ENCODE peak calls at places on chromosomes 13 and 19, in five cellular contexts. B is AG04450, T is tibial artery, F is psoas muscle, E is heart right ventricle. N is an unnamed sample.

GRCh38 chr19:17787274-17787913 is 7.5 kb upstream of the B3GNT3 start:
- DNase-seq in E (no peak), T (no peak), B (no peak), F (no peak), N (no peak)

GRCh38 chr19:17703823-17704463 is 15.3 kb upstream of the MAP1S start:
- DNase-seq in F (peak), T (no peak), B (no peak), E (peak), N (peak)

GRCh38 chr19:41707871-41708371 is 505 bp upstream of the CEACAM5 start:
- DNase-seq in F (no peak), T (no peak), B (no peak), E (no peak), N (no peak)

GRCh38 chr19:42683917-42684513 is 56.3 kb downstream of the PSG3 start:
- DNase-seq in E (no peak), F (no peak), B (no peak), T (no peak), N (peak)

GRCh38 chr19:41410655-41411054 is 13.0 kb downstream of the BCKDHA start:
- DNase-seq in T (no peak), B (no peak), F (no peak), E (no peak), N (no peak)

GRCh38 chr19:33621811-33622504 is at the start of gene CHST8:
- DNase-seq in F (peak), B (no peak), E (peak), T (no peak), N (peak)

GRCh38 chr19:4524808-4525562 is 6.7 kb upstream of the PLIN4 start:
- DNase-seq in B (no peak), E (peak), F (peak), T (no peak), N (peak)

GRCh38 chr13:50075619-50076097 is 60.4 kb downstream of the KCNRG start:
- DNase-seq in F (no peak), T (no peak), E (no peak), B (no peak), N (no peak)

GRCh38 chr19:31981545-31981944 is 363.9 kb upstream of the ZNF507 start:
- DNase-seq in F (no peak), E (no peak), T (no peak), B (no peak), N (no peak)

GRCh38 chr19:19500975-19501644 is 14.2 kb downstream of the TSSK6 start:
- DNase-seq in E (no peak), F (no peak), T (no peak), B (no peak), N (no peak)

GRCh38 chr19:46766569-46767317 is 20.5 kb upstream of the STRN4 start:
- DNase-seq in T (no peak), E (no peak), F (peak), B (no peak), N (peak)

GRCh38 chr19:2132731-2133490 is 18.5 kb downstream of the AP3D1 start:
- DNase-seq in E (peak), F (no peak), B (no peak), T (no peak), N (no peak)

GRCh38 chr13:24127116-24127631 is 33.3 kb upstream of the SPATA13 start:
- DNase-seq in F (no peak), E (no peak), B (no peak), T (no peak), N (peak)

GRCh38 chr19:5530701-5531100 is 37.1 kb downstream of the TINCR start:
- DNase-seq in T (no peak), B (no peak), E (no peak), F (no peak), N (no peak)

GRCh38 chr13:53129864-53130393 is 101.3 kb downstream of the OLFM4 start:
- DNase-seq in B (no peak), F (no peak), T (no peak), E (no peak), N (no peak)

GRCh38 chr19:14715841-14716240 is 26.0 kb downstream of the ZNF333 start:
- DNase-seq in B (no peak), E (no peak), F (no peak), T (no peak), N (no peak)

GRCh38 chr19:14722127-14722526 is 32.3 kb downstream of the ZNF333 start:
- DNase-seq in T (no peak), B (no peak), F (no peak), E (no peak), N (no peak)

GRCh38 chr19:14718522-14719113 is 28.8 kb downstream of the ZNF333 start:
- DNase-seq in E (no peak), B (no peak), T (no peak), F (no peak), N (no peak)

DNA sequence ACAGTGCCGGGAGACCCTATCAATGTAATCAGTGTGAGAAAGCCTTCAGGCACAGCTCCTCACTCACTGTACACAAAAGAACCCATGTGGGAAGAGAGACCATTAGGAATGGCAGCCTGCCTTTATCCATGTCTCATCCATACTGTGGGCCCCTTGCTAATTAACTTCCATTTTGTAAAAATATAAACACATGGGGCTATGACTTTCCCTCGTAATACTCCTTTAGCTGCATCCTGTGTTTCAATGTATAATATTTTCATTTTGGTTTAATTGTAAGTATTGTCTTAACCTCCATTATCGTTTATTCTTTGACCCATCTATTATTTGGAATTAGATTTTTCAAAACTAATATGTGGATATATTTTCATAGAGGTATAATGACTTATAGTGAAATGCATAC is 29.3 kb downstream of the ZNF333 start:
- DNase-seq in F (no peak), E (no peak), T (no peak), B (no peak), N (no peak)
- TF ChIP-seq CTCF in F (no peak), E (no peak), T (no peak), B (no peak), N (no peak)

GRCh38 chr19:872266-872951 is 12.9 kb downstream of the CFD start:
- DNase-seq in T (no peak), F (peak), E (no peak), B (no peak), N (peak)
- H3K4me3 ChIP-seq in T (no peak), F (no peak), E (no peak), B (no peak), N (no peak)

GRCh38 chr13:33017410-33017929 is 1.2 kb downstream of the KL start:
- DNase-seq in T (peak), E (peak), B (no peak), F (peak), N (peak)

GRCh38 chr13:33015275-33015674 is 948 bp upstream of the KL start:
- DNase-seq in F (no peak), T (no peak), E (no peak), B (no peak), N (no peak)

GRCh38 chr13:33015791-33016323 is 366 bp upstream of the KL start:
- DNase-seq in B (no peak), F (no peak), E (peak), T (no peak), N (no peak)

GRCh38 chr13:33018886-33019285 is 2.7 kb downstream of the KL start:
- DNase-seq in E (no peak), T (no peak), B (no peak), F (no peak), N (no peak)

DNA sequence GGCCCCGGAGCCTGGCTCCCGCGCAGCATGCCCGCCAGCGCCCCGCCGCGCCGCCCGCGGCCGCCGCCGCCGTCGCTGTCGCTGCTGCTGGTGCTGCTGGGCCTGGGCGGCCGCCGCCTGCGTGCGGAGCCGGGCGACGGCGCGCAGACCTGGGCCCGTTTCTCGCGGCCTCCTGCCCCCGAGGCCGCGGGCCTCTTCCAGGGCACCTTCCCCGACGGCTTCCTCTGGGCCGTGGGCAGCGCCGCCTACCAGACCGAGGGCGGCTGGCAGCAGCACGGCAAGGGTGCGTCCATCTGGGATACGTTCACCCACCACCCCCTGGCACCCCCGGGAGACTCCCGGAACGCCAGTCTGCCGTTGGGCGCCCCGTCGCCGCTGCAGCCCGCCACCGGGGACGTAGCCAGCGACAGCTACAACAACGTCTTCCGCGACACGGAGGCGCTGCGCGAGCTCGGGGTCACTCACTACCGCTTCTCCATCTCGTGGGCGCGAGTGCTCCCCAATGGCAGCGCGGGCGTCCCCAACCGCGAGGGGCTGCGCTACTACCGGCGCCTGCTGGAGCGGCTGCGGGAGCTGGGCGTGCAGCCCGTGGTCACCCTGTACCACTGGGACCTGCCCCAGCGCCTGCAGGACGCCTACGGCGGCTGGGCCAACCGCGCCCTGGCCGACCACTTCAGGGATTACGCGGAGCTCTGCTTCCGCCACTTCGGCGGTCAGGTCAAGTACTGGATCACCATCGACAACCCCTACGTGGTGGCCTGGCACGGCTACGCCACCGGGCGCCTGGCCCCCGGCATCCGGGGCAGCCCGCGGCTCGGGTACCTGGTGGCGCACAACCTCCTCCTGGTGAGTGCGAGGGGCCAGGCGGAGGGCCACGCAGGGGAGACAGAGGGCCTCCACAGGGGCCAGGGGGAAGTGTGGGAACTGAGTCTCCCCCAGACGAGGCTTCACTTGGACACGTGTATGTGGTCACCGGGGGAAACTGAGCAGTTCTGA is at the start of gene KL:
- DNase-seq in E (peak), B (no peak), F (peak), T (peak), N (no peak)
- TF ChIP-seq CTCF in E (no peak), B (no peak), F (no peak), T (no peak), N (no peak)

DNA sequence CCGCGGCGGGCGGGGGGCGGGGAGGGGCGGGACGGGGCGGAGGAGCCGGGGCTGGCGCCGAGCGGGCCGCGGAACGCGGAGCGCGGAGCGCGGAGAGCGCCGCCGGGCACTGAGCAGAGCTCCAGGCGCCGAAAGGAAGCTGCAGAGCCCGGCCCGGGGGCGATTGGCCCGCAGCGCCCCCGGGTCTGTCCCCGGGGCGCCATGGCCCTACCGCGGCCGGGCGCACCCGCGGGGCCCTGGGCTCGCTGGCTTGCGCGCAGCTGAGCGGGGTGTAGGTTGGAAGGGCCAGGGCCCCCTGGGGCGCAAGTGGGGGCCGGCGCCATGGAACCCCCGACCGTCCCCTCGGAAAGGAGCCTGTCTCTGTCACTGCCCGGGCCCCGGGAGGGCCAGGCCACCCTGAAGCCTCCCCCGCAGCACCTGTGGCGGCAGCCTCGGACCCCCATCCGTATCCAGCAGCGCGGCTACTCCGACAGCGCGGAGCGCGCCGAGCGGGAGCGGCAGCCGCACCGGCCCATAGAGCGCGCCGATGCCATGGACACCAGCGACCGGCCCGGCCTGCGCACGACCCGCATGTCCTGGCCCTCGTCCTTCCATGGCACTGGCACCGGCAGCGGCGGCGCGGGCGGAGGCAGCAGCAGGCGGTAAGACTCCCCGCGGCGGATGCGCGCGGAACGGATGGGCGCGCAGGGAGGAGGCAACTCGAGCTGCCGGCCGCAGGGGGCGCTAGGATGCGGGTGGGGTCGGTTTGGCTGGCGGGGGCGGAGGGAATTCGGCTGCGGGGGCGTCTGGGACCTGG is at the start of gene PDE4A:
- DNase-seq in F (no peak), B (no peak), T (no peak), E (no peak), N (peak)
- H3K4me3 ChIP-seq in F (peak), B (peak), T (no peak), E (peak), N (peak)

DNA sequence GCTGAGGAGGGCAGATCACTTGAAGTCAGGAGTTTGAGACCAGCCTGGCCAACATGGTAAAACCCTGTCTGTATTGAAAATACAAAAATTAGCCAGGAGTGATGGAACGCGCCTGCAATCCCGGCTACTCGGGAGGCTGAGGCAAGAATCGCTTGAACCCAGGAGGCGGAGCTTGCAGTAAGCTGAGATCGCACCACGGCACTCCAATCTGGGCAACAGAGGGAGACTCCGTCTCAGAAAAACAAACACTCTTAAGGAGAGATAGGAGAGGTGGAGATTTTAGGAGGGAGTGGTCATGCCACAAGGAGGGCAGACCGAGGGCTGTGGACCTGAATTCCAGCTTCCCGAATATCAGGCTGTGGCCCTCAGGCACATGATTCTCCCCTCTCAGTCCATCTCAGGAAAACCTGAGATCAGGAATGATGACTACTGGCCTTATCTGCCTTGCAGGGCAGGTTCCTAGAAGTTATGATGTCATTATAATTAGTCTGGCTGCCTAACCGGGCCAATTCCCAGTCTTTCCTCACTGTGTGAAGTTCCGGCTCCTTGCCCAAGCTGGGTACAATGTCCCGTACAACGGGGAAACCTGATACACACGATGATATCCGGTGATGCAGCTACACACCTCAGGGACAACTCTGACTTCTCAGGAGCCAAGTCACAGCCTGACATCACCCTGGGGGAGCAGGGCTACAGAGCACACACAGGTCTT is 2.5 kb downstream of the SLC35E1 start:
- DNase-seq in T (no peak), B (no peak), F (no peak), E (no peak), N (peak)
- TF ChIP-seq CTCF in T (no peak), B (no peak), F (no peak), E (no peak), N (no peak)

GRCh38 chr19:35856001-35856400 is 710 bp upstream of the KIRREL2 start:
- DNase-seq in B (no peak), E (no peak), F (no peak), T (no peak), N (no peak)
- H3K4me3 ChIP-seq in B (no peak), E (no peak), F (peak), T (no peak), N (no peak)